ENCODE peak calls at places on chromosome 2, in nine cellular contexts. K is suprapubic skin, C is A549, U is H1, V is transverse colon, H is SK-N-SH, M is tibial nerve, Y is upper lobe of left lung, X is stomach. I is an unnamed sample.

GRCh38 chr2:213227458-213227857 is 56.8 kb upstream of the SPAG16 start:
- DNase-seq in V (no peak), M (no peak), H (no peak), C (no peak), Y (no peak), K (no peak), U (no peak), X (no peak), I (no peak)

GRCh38 chr2:40220177-40220925 is 231.5 kb downstream of the SLC8A1 start:
- DNase-seq in K (no peak), X (no peak), H (no peak), M (no peak), V (peak; percentile 8), U (no peak), C (no peak), Y (no peak), I (no peak)

GRCh38 chr2:38149533-38149932 is 73.6 kb upstream of the CYP1B1 start:
- DNase-seq in V (no peak), H (no peak), M (no peak), X (no peak), C (no peak), U (no peak), K (no peak), Y (no peak), I (no peak)

GRCh38 chr2:1601471-1602358 is 142.6 kb downstream of the PXDN start:
- DNase-seq in X (no peak), Y (no peak), V (no peak), M (no peak), K (peak; percentile 40), C (no peak), H (no peak), U (no peak), I (peak; percentile 79)

GRCh38 chr2:37764108-37764507 is 92.7 kb upstream of the CDC42EP3 start:
- DNase-seq in H (no peak), K (no peak), X (no peak), C (no peak), U (no peak), V (no peak), Y (no peak), M (no peak), I (no peak)

GRCh38 chr2:233445152-233445830 is 91.0 kb downstream of the DGKD start:
- DNase-seq in X (no peak), C (no peak), U (no peak), Y (peak; percentile 64), M (no peak), H (no peak), K (peak; percentile 48), V (peak; percentile 4), I (no peak)

GRCh38 chr2:88698498-88699233 is 7.2 kb downstream of the RPIA start:
- DNase-seq in C (no peak), Y (no peak), V (peak; percentile 74), H (no peak), K (no peak), M (no peak), U (peak; percentile 3), X (peak; percentile 79), I (no peak)

GRCh38 chr2:88599527-88599926 is 27.7 kb downstream of the EIF2AK3 start:
- DNase-seq in Y (no peak), M (no peak), K (no peak), U (no peak), V (no peak), C (no peak), H (no peak), X (no peak), I (no peak)

GRCh38 chr2:212811036-212811805 is 272.6 kb upstream of the ERBB4 start:
- DNase-seq in X (no peak), U (no peak), K (no peak), H (no peak), C (no peak), Y (no peak), M (no peak), V (no peak), I (no peak)

GRCh38 chr2:190107409-190107808 is 44.9 kb upstream of the MSTN start:
- DNase-seq in C (no peak), X (no peak), V (no peak), H (no peak), K (no peak), U (no peak), Y (no peak), M (no peak), I (no peak)

GRCh38 chr2:100291152-100291970 is 30.9 kb downstream of the LONRF2 start:
- DNase-seq in Y (no peak), H (peak; percentile 67), C (peak; percentile 99), X (peak; percentile 62), U (no peak), M (no peak), V (peak; percentile 13), K (no peak), I (peak; percentile 74)

GRCh38 chr2:153388246-153388645 is 90.3 kb downstream of the RPRM start:
- DNase-seq in U (no peak), X (no peak), K (no peak), H (no peak), Y (no peak), V (no peak), C (no peak), M (no peak), I (no peak)

GRCh38 chr2:104758199-104758620 is 95.7 kb upstream of the POU3F3 start:
- DNase-seq in K (no peak), C (no peak), V (no peak), H (no peak), M (no peak), Y (peak; percentile 36), U (peak; percentile 77), X (no peak), I (no peak)

GRCh38 chr2:165872101-165872791 is 78.2 kb upstream of the GALNT3 start:
- DNase-seq in H (no peak), K (no peak), M (no peak), U (no peak), X (no peak), Y (no peak), V (no peak), C (no peak), I (no peak)

GRCh38 chr2:119760876-119761275 is 1.2 kb downstream of the PTPN4 start:
- DNase-seq in V (no peak), Y (no peak), H (no peak), M (no peak), C (no peak), X (no peak), U (no peak), K (no peak), I (no peak)

GRCh38 chr2:9234680-9235387 is 28.2 kb downstream of the ASAP2 start:
- DNase-seq in Y (peak; percentile 45), K (no peak), C (peak; percentile 89), X (peak; percentile 46), U (no peak), V (peak; percentile 46), H (peak; percentile 87), M (no peak), I (no peak)
- H3K4me3 ChIP-seq in Y (no peak overlapping the region), K (no peak overlapping the region), C (peak overlapping the region; percentile 3), X (no peak overlapping the region), U (no peak overlapping the region), V (no peak overlapping the region), H (peak overlapping the region; percentile 44), M (no peak overlapping the region), I (no peak overlapping the region)

DNA sequence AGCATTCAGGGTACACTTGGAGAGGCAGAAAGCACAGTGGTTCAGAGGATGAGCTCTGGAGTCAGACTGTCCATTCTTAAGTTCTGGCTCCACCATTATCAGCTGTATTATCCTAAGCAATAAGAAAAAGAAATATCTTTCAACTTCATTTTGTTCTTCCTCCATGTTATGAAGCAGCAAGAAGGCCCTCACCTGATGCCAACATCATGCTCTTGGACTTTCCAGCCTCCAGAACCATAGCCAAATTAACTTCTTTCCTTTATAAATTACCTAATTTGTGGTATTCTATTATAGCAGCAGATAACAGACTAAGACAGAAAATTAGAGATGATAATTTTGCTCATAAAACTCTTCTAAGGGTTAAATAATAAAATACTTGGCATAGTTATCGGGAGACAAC is 137.1 kb downstream of the RBMS1 start:
- DNase-seq in X (no peak), V (no peak), K (no peak), C (no peak), Y (no peak), M (no peak), H (no peak), U (no peak), I (no peak)
- H3K4me1 ChIP-seq in X (peaks cover 26% of the 10 kb centered on the region), V (peaks cover 34% of the 10 kb centered on the region), K (peaks cover 32% of the 10 kb centered on the region), C (peaks cover 96% of the 10 kb centered on the region), Y (peaks cover 59% of the 10 kb centered on the region), M (peaks cover 70% of the 10 kb centered on the region), H (no peaks in the 10 kb centered on the region), U (no peaks in the 10 kb centered on the region), I (peaks cover 3% of the 10 kb centered on the region)

DNA sequence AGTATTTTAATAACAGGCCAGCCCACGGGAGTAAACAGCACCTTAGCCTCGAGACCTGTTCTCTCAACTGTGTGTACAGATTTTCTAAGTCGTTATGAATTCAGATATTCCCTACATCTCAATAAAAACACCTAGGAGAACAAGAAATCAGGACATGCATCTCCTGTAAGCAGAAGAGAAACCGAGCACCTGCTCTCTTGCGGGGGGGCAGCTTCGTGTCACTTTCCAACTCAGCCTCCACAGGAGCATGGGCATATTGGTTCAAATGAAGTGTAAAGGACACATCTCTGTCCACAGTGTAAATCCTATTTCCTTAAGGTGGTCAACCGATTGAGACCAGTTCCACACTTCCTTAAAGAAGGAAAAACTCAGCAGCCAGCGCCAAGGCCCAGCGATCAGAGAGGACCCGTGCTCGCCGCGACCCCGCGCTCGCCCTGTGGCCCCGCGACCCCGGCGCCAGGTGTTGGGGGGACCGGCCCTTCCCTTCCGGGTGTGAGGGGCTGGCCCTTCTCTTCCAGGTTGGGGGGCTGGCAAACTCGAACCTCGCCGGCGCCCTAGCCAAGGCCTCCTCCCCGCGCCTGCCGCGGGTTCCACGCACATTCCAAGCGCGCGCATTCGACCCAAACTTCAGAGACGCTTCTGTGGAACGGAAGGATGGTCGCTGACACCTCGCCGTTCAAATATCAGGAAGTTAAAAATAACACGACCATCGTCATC is 652 bp downstream of the SH3YL1 start:
- DNase-seq in Y (peak; percentile 86), U (no peak), K (no peak), V (peak; percentile 16), C (no peak), X (no peak), M (no peak), H (no peak), I (peak; percentile 46)
- TF ChIP-seq EP300 in Y (no peak), U (no peak), K (no peak), V (no peak), C (no peak), X (no peak), M (no peak), H (no peak), I (no peak)

DNA sequence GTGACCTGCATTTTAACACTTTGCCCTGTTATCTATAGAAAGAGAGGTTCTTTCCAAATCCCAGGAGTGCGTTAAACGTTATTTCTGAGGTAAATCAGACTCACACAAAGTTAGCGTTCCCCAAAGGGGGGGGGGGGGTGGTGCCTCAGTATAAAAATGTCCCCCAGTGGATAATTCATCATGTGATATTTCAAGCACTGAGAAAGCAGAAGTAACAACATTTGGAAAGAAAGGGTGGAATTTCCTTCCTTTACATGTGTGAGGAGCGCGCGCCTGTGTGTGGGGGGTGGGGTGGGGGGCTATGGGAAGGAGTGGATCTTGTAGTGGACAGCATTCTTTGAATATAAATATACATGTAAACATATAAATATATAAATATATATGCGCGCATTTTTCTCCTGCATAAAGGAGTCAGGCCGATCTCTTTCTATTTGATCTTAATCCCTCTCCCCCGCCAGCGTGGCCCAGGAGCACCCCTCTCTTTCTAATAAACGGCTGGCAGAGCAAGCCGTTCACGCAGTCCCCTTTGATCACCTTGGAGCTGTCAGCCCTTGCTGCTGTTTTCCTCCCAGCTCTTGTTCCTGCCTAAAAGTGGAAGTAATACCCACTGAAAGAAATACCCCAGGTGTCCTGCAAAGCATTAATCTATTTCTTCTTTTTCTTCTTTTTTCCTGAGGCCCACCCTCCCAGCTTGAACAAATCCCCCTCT is 631.0 kb downstream of the NYAP2 start:
- DNase-seq in X (no peak), K (no peak), H (peak; percentile 20), M (no peak), Y (no peak), U (no peak), C (no peak), V (no peak), I (peak; percentile 20)
- H3K4me3 ChIP-seq in X (peak overlapping the region; percentile 45), K (peak overlapping the region; percentile 48), H (peak overlapping the region; percentile 72), M (peak overlapping the region; percentile 29), Y (peak overlapping the region; percentile 59), U (peak overlapping the region; percentile 52), C (peak overlapping the region; percentile 58), V (peak overlapping the region; percentile 11), I (peak overlapping the region; percentile 45)